ENCODE peak calls at places on chromosomes 5 and 9, in four cellular contexts. H, I, W and V are unnamed samples.

GRCh38 chr9:4106744-4107143 is 193.1 kb downstream of the GLIS3 start:
- DNase-seq in H (no peak), I (no peak), W (no peak), V (no peak)

GRCh38 chr5:103624035-103624461 is 61.5 kb upstream of the NUDT12 start:
- DNase-seq in H (no peak), I (no peak), W (peak), V (no peak)

GRCh38 chr5:72470817-72471216 is 36.4 kb downstream of the ZNF366 start:
- DNase-seq in H (no peak), I (no peak), W (no peak), V (no peak)

GRCh38 chr5:82349651-82350050 is 71.5 kb upstream of the RPS23 start:
- DNase-seq in H (peak), I (peak), W (no peak), V (peak)

GRCh38 chr9:27356446-27356845 is 59.5 kb upstream of the EQTN start:
- DNase-seq in H (no peak), I (no peak), W (no peak), V (no peak)

GRCh38 chr5:157348049-157348400 is 82.1 kb downstream of the CYFIP2 start:
- DNase-seq in H (no peak), I (no peak), W (no peak), V (no peak)

GRCh38 chr5:67770431-67771025 is 445.0 kb upstream of the PIK3R1 start:
- DNase-seq in H (peak), I (no peak), W (no peak), V (no peak)

GRCh38 chr5:87231037-87231808 is 36.5 kb upstream of the RASA1 start:
- DNase-seq in H (no peak), I (no peak), W (peak), V (no peak)

GRCh38 chr5:100683881-100684280 is 148.7 kb downstream of the FAM174A start:
- DNase-seq in H (no peak), I (no peak), W (no peak), V (no peak)

GRCh38 chr9:108603141-108603540 is 252.6 kb downstream of the ACTL7B start:
- DNase-seq in H (no peak), I (no peak), W (no peak), V (no peak)

GRCh38 chr5:57863661-57864060 is 381.1 kb upstream of the ACTBL2 start:
- DNase-seq in H (no peak), I (no peak), W (no peak), V (no peak)

GRCh38 chr9:89234636-89235035 is 56.0 kb upstream of the SHC3 start:
- DNase-seq in H (no peak), I (no peak), W (no peak), V (peak)

DNA sequence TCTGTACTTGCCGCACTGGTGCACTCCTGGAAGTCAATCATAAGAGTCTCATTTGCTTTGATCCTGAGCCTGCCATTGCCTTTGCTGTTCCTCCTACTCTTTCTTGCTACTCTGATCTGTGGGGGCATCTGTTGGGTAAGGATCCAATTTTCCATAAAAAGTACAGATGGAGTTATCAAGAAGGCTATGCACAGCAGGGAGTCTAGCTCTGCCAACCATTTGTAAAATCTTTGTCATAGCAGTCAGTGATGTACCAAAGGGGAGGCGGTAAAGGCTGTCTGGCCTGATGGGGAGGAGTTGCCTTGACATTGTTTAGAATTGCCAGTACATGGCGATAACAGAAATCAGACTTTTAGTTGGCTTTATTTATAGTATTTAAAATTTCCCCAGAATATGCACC is 109.0 kb upstream of the PLPPR1 start:
- DNase-seq in H (no peak), I (no peak), W (no peak), V (no peak)
- TF ChIP-seq CTCF in H (no peak), I (no peak), W (no peak), V (no peak)

DNA sequence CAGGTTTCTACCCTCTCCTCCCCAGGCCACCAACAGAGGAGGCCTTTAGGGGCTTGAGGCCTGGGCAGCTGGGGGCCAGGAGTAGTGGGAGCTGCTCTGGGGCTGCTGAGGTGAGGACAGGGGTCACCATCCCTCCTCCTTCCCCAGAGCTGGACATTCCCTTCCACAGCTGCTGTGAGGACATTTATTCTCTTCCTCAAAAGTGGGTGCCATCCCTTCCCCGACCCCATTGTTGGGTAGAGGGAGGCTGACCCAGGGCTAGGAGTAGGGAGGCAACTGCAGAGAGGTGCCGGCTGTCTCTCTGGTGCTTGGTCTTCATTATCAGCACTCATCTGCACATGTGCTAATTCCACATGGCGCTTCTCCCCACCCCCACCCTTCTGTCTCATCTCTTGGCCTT is 113.9 kb upstream of the FBXL7 start:
- DNase-seq in H (no peak), I (no peak), W (no peak), V (no peak)
- TF ChIP-seq CTCF in H (no peak), I (no peak), W (no peak), V (no peak)

GRCh38 chr5:179146277-179146676 is 86.1 kb downstream of the ZNF354C start:
- DNase-seq in H (no peak), I (no peak), W (no peak), V (no peak)

GRCh38 chr5:179142434-179143198 is 82.4 kb downstream of the ZNF354C start:
- DNase-seq in H (no peak), I (no peak), W (peak), V (no peak)

GRCh38 chr5:179141867-179142266 is 81.7 kb downstream of the ZNF354C start:
- DNase-seq in H (no peak), I (no peak), W (no peak), V (no peak)

GRCh38 chr5:179140293-179140692 is 80.1 kb downstream of the ZNF354C start:
- DNase-seq in H (no peak), I (no peak), W (no peak), V (no peak)

DNA sequence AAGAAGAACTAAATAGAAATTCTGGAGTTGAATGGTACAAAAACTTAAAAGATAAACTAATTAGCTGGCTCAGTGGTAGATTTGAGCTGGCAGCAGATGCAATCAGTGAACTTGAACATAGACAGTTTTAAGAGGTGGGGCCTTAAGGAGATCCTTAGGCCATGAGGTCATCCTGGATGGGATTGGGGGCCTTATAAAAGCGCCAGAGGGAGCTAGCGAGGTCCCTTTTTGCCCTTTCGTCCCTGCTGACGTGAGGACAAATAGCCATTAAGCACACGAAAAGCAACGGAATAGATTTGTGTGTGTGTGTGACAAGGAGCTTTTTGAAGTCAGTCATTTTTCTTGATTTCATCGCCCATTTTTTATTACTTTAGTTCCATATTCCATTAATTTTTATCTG is 83.3 kb downstream of the ZNF354C start:
- DNase-seq in H (peak), I (peak), W (peak), V (no peak)
- TF ChIP-seq CTCF in H (peak), I (peak), W (peak), V (no peak)

GRCh38 chr9:12716823-12717222 is 23.6 kb downstream of the TYRP1 start:
- DNase-seq in H (no peak), I (no peak), W (no peak), V (no peak)
- TF ChIP-seq CTCF in H (no peak), I (peak), W (no peak), V (no peak)

GRCh38 chr5:141320225-141321169 is at the start of gene TAF7:
- DNase-seq in H (peak), I (peak), W (peak), V (peak)
- TF ChIP-seq CTCF in H (peak), I (peak), W (peak), V (peak)

DNA sequence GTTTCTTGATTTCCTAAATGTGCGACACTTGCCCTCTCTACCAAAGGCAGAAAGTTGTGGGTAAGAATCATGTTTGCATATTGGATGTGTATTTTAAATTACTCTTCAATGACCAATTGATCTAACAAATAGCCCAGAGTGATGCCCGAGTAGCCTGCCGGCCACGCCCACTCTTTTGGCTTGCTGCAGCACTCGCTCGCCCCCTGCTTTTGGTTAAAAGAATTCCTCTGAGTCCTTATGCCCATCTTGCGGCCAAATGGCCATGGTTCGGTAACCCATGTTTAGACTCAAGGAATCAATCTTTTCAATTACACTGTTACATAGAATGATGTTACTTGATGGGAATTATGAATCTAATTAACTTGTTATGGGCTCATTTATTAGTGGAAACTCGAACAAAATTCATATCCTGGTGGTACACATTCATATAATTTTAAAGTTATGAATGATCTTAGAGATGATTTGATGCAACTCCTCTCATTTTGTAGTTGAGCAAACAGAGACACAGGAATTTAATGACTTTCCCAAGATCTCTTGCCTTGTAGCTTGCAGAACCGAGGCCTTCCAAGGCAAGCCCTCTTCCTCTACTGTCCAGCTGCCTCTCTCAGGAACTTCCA is 36.5 kb downstream of the PPIC start:
- DNase-seq in H (peak), I (peak), W (peak), V (peak)
- TF ChIP-seq CTCF in H (peak), I (peak), W (peak), V (peak)

GRCh38 chr5:7251127-7251526 is 144.8 kb upstream of the ADCY2 start:
- DNase-seq in H (no peak), I (no peak), W (no peak), V (no peak)
- TF ChIP-seq CTCF in H (no peak), I (no peak), W (no peak), V (no peak)

DNA sequence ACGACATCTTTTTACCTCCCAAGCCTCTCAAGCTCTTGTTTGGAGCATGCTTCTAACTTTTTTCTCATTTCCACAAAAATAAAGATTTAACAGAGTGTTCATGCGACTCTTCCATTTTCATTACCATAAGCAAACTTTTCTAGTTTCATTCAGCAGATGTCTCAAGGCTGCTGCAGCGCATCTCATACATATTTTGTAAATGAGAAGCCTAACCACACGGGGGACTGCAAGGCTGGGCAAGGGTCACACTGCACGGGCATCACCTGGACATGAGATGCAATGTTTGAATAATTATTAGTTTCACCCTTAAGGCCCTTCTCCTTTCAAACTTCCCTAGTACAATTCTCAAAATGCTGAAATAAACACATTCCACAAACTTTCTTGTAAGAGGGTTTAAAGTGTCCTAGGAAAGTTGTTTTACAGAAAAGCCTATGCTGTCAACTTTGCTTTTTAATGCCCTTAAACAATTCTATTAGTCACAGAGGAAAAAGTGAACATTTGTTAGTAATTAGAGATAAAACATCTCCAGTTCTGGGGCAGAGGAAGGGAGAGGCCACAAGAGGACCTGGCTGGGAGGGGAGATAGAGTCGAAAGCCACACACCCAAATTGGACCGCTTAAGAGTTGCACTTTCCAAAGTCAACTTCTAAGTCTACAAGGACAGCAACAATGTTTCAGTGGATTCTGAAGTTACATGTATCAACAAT is 1.3 kb downstream of the DENND1A start:
- DNase-seq in H (peak), I (peak), W (peak), V (no peak)
- TF ChIP-seq CTCF in H (no peak), I (peak), W (no peak), V (no peak)